ENCODE peak calls at places on chromosome 5, in nine cellular contexts. N is left ventricle myocardium inferior, F is dorsolateral prefrontal cortex, L is colonic mucosa, G is right atrium auricular region, T is choroid plexus epithelial cell, U is neuronal stem cell, O is GM12865, A is uterus. W is an unnamed sample.

GRCh38 chr5:75509956-75510355 is 1.5 kb downstream of the CERT1 start:
- DNase-seq in U (no peak), F (no peak), G (no peak), O (peak; percentile 45), N (no peak), T (peak; percentile 87), L (peak; percentile 20), A (no peak), W (peak; percentile 62)

GRCh38 chr5:757931-758697 is 26.4 kb downstream of the ZDHHC11B start:
- DNase-seq in G (peak; percentile 85), T (no peak), O (no peak), U (peak; percentile 86), F (no peak), A (no peak), N (peak; percentile 78), L (peak; percentile 44), W (no peak)

GRCh38 chr5:6766558-6767191 is 53.4 kb downstream of the TENT4A start:
- DNase-seq in G (peak; percentile 72), U (no peak), L (peak; percentile 93), N (peak; percentile 81), T (no peak), A (peak; percentile 46), F (peak; percentile 40), O (peak; percentile 18), W (peak; percentile 16)

GRCh38 chr5:88140396-88140862 is 128.2 kb downstream of the TMEM161B start:
- DNase-seq in O (no peak), N (no peak), L (no peak), U (peak; percentile 9), F (peak; percentile 86), G (no peak), T (no peak), A (peak; percentile 51), W (no peak)

GRCh38 chr5:179863449-179864085 is 5.0 kb upstream of the MRNIP start:
- DNase-seq in T (no peak), G (no peak), A (no peak), L (no peak), F (no peak), N (no peak), O (no peak), U (no peak), W (no peak)

GRCh38 chr5:96638566-96638965 is 23.6 kb upstream of the CAST start:
- DNase-seq in L (no peak), O (no peak), T (peak; percentile 34), A (no peak), N (no peak), F (no peak), G (no peak), U (no peak), W (no peak)

GRCh38 chr5:59893436-59894227 is at the start of gene PDE4D:
- DNase-seq in L (peak; percentile 25), T (peak; percentile 65), U (peak; percentile 74), G (no peak), A (no peak), F (no peak), N (peak; percentile 43), O (peak; percentile 16), W (peak; percentile 46)

GRCh38 chr5:153153086-153153485 is 337.4 kb upstream of the GRIA1 start:
- DNase-seq in T (peak; percentile 7), F (no peak), G (no peak), A (no peak), O (no peak), U (no peak), L (no peak), N (no peak), W (peak; percentile 84)

GRCh38 chr5:103598997-103599556 is 36.5 kb upstream of the NUDT12 start:
- DNase-seq in T (no peak), N (no peak), G (no peak), A (no peak), F (no peak), O (peak; percentile 4), L (no peak), U (no peak), W (peak; percentile 21)

GRCh38 chr5:39876146-39876545 is 451.4 kb upstream of the DAB2 start:
- DNase-seq in T (no peak), U (no peak), G (no peak), A (no peak), O (no peak), N (no peak), F (no peak), L (no peak), W (peak; percentile 25)

GRCh38 chr5:153896117-153896516 is 142.6 kb downstream of the FAM114A2 start:
- DNase-seq in F (no peak), G (no peak), A (no peak), O (no peak), N (no peak), T (peak; percentile 1), L (no peak), U (no peak), W (peak; percentile 63)

GRCh38 chr5:1185652-1186350 is 15.6 kb upstream of the SLC6A19 start:
- DNase-seq in A (no peak), O (no peak), G (no peak), U (no peak), F (no peak), L (peak; percentile 59), T (no peak), N (peak; percentile 18), W (no peak)

GRCh38 chr5:373710-374602 is 52.4 kb downstream of the AHRR start:
- DNase-seq in U (peak; percentile 24), G (peak; percentile 46), O (peak; percentile 93), N (peak; percentile 45), L (peak; percentile 23), T (peak; percentile 47), A (peak; percentile 5), F (no peak), W (peak; percentile 55)

GRCh38 chr5:177128551-177128976 is 5.0 kb upstream of the NSD1 start:
- DNase-seq in T (no peak), O (no peak), G (no peak), N (no peak), U (no peak), A (no peak), L (no peak), F (no peak), W (peak; percentile 26)

GRCh38 chr5:129172561-129172960 is 78.0 kb downstream of the ISOC1 start:
- DNase-seq in O (no peak), G (no peak), N (no peak), L (no peak), U (no peak), A (no peak), T (peak; percentile 16), F (no peak), W (peak; percentile 36)

GRCh38 chr5:126499742-126500396 is 76.7 kb downstream of the GRAMD2B start:
- DNase-seq in L (peak; percentile 26), G (no peak), F (no peak), A (no peak), N (no peak), T (peak; percentile 58), U (no peak), O (peak; percentile 70), W (peak; percentile 34)

GRCh38 chr5:35202319-35203111 is 27.8 kb downstream of the PRLR start:
- DNase-seq in L (peak; percentile 75), O (peak; percentile 70), F (no peak), G (no peak), U (peak; percentile 23), N (peak; percentile 29), A (no peak), T (peak; percentile 77), W (peak; percentile 67)

DNA sequence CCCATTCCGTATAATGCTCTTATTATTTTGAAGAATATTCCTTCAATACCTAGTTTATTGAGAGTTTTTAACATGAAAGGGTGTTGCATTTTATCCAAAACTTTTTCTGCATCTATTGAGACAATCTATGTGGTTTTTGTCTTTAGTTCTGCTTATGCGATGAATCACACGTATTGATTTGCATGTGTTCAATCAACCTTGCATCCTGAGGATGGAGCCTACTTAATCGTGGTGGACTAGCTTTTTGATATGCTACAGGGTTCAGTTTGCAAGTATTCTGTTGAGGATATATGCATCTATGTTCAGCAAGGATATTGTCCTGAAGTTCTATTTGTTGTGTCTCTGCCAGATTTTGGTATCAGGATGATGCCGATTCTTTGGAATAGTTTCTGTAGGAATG is 1070.3 kb upstream of the CDH18 start:
- DNase-seq in N (no peak), L (no peak), T (no peak), U (no peak), O (no peak), F (no peak), A (no peak), G (no peak), W (no peak)
- H3K4me3 ChIP-seq in N (no peak overlapping the region), L (no peak overlapping the region), T (no peak overlapping the region), U (no peak overlapping the region), O (no peak overlapping the region), F (no peak overlapping the region), A (no peak overlapping the region), G (no peak overlapping the region), W (no peak overlapping the region)

GRCh38 chr5:169978744-169979143 is 1.6 kb downstream of the INSYN2B start:
- DNase-seq in N (no peak), F (no peak), T (no peak), U (no peak), O (no peak), G (no peak), L (no peak), A (no peak), W (peak; percentile 19)
- H3K4me3 ChIP-seq in N (peak overlapping the region; percentile 48), F (peak overlapping the region; percentile 50), T (peak overlapping the region; percentile 64), U (no peak overlapping the region), O (no peak overlapping the region), G (no peak overlapping the region), L (no peak overlapping the region), A (no peak overlapping the region), W (peak overlapping the region; percentile 54)

GRCh38 chr5:155389498-155389897 is 375.9 kb downstream of the KIF4B start:
- DNase-seq in A (no peak), F (no peak), O (no peak), G (no peak), U (no peak), L (no peak), T (no peak), N (no peak), W (no peak)
- H3K4me3 ChIP-seq in A (no peak overlapping the region), F (no peak overlapping the region), O (no peak overlapping the region), G (no peak overlapping the region), U (no peak overlapping the region), L (no peak overlapping the region), T (no peak overlapping the region), N (no peak overlapping the region), W (no peak overlapping the region)

DNA sequence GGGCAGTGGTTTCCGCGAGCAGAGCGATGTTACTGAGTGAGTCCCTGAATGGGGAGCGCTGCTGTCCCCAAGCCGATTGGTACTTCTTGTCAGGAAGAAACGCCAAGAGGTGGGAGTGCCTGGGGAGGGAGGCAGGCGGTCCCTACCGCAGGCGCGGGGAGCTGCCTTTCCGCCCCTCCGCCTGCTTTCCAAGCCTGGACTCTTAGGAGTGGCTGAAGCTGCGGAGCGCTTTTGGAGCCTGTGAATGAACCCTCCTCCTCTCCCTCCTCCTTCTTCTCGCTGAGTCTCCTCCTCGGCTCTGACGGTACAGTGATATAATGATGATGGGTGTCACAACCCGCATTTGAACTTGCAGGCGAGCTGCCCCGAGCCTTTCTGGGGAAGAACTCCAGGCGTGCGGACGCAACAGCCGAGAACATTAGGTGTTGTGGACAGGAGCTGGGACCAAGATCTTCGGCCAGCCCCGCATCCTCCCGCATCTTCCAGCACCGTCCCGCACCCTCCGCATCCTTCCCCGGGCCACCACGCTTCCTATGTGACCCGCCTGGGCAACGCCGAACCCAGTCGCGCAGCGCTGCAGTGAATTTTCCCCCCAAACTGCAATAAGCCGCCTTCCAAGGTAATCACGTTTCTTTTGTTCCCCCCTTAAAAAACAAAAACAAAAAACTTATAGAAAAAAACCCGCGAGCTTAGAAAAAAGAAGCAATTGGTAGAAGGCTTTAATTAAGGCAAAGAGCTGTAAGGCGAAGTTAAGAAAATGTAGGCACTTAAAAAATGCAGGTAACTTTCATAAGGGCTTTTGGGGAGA is at the start of gene VCAN:
- DNase-seq in O (peak; percentile 23), N (peak; percentile 65), T (peak; percentile 86), U (peak; percentile 67), F (no peak), G (peak; percentile 90), A (peak; percentile 40), L (peak; percentile 38), W (peak; percentile 86)
- H3K4me3 ChIP-seq in O (peak within 1 kb of the TSS; percentile 83), N (peak within 1 kb of the TSS; percentile 67), T (peak within 1 kb of the TSS; percentile 77), U (peak within 1 kb of the TSS; percentile 87), F (peak within 1 kb of the TSS; percentile 50), G (peak within 1 kb of the TSS; percentile 56), A (peak within 1 kb of the TSS; percentile 46), L (peak within 1 kb of the TSS; percentile 29), W (peak within 1 kb of the TSS; percentile 81)

W was measured in fibroblast of mammary gland.